ENCODE peak calls at places on chromosomes 13 and 19, in ten cellular contexts. P is OCI-LY7; D is left lung; A is thoracic aorta; M is IMR-90; B is PC-9; V is small intestine; F is hepatocyte; Q is mammary epithelial cell; S is CD8-positive, alpha-beta memory T cell. Y is an unnamed sample. For H3K9me3, the result is how much of the 10 kb centered on the place peaks cover.

GRCh38 chr19:40398417-40399056 is 8.6 kb upstream of the HIPK4 start:
- DNase-seq in P (peak), D (peak), A (no peak), M (no peak), B (no peak), V (peak), F (peak), Q (peak), S (peak), Y (peak)

GRCh38 chr19:30317403-30317802 is 54.8 kb upstream of the ZNF536 start:
- DNase-seq in P (no peak), D (no peak), A (no peak), M (no peak), B (no peak), V (no peak), F (no peak), Q (no peak), S (no peak), Y (no peak)

GRCh38 chr19:18349524-18350128 is 9.2 kb downstream of the PGPEP1 start:
- DNase-seq in P (peak), D (peak), A (no peak), M (peak), B (peak), V (peak), F (peak), Q (peak), S (no peak), Y (no peak)

GRCh38 chr13:113551081-113552000 is 33.2 kb upstream of the TFDP1 start:
- DNase-seq in P (no peak), D (peak), A (no peak), M (no peak), B (no peak), V (no peak), F (no peak), Q (no peak), S (no peak), Y (no peak)

GRCh38 chr13:98768522-98768921 is 16.1 kb upstream of the SLC15A1 start:
- DNase-seq in P (no peak), D (no peak), A (no peak), M (no peak), B (no peak), V (no peak), F (no peak), Q (no peak), S (no peak), Y (no peak)

GRCh38 chr13:103308700-103309099 is 242.5 kb upstream of the SLC10A2 start:
- DNase-seq in P (no peak), D (no peak), A (no peak), M (no peak), B (no peak), V (no peak), F (no peak), Q (no peak), S (no peak), Y (no peak)

GRCh38 chr13:94009696-94010095 is 469.8 kb downstream of the DCT start:
- DNase-seq in P (no peak), D (no peak), A (no peak), M (peak), B (no peak), V (no peak), F (no peak), Q (peak), S (no peak), Y (no peak)

GRCh38 chr13:94480672-94481145 is 1.2 kb upstream of the DCT start:
- DNase-seq in P (no peak), D (no peak), A (no peak), M (peak), B (no peak), V (no peak), F (peak), Q (peak), S (no peak), Y (no peak)

GRCh38 chr13:23572836-23573235 is 2.6 kb downstream of the TNFRSF19 start:
- DNase-seq in P (no peak), D (no peak), A (no peak), M (no peak), B (no peak), V (no peak), F (no peak), Q (no peak), S (no peak), Y (no peak)

GRCh38 chr19:10593820-10594637 is 6.9 kb upstream of the AP1M2 start:
- DNase-seq in P (peak), D (no peak), A (no peak), M (no peak), B (peak), V (no peak), F (no peak), Q (no peak), S (no peak), Y (no peak)

GRCh38 chr13:31846182-31846938 is 107.0 kb downstream of the RXFP2 start:
- DNase-seq in P (peak), D (peak), A (peak), M (peak), B (peak), V (peak), F (peak), Q (peak), S (peak), Y (peak)

GRCh38 chr13:76769238-76769859 is 116.9 kb downstream of the KCTD12 start:
- DNase-seq in P (no peak), D (no peak), A (no peak), M (no peak), B (no peak), V (no peak), F (no peak), Q (no peak), S (peak), Y (no peak)

GRCh38 chr13:26698392-26699196 is 62.0 kb downstream of the GPR12 start:
- DNase-seq in P (peak), D (peak), A (peak), M (peak), B (peak), V (peak), F (peak), Q (peak), S (peak), Y (peak)

GRCh38 chr13:98451676-98452105 is 125.2 kb downstream of the STK24 start:
- DNase-seq in P (no peak), D (no peak), A (peak), M (peak), B (no peak), V (no peak), F (no peak), Q (no peak), S (no peak), Y (no peak)

GRCh38 chr13:49165798-49166752 is 54.1 kb upstream of the MLNR start:
- DNase-seq in P (peak), D (no peak), A (no peak), M (peak), B (no peak), V (no peak), F (no peak), Q (no peak), S (no peak), Y (no peak)

GRCh38 chr13:62760724-62761123 is 1345.1 kb upstream of the PCDH20 start:
- DNase-seq in P (no peak), D (no peak), A (no peak), M (no peak), B (no peak), V (no peak), F (no peak), Q (no peak), S (no peak), Y (no peak)

GRCh38 chr13:37753776-37754175 is 115.8 kb downstream of the TRPC4 start:
- DNase-seq in P (no peak), D (no peak), A (no peak), M (no peak), B (no peak), V (no peak), F (peak), Q (no peak), S (no peak), Y (no peak)

GRCh38 chr19:28281676-28282075 is 931.3 kb downstream of the UQCRFS1 start:
- DNase-seq in P (no peak), D (no peak), A (no peak), M (no peak), B (no peak), V (no peak), F (no peak), Q (no peak), S (no peak), Y (no peak)

GRCh38 chr19:28285917-28286316 is 927.0 kb downstream of the UQCRFS1 start:
- DNase-seq in P (no peak), D (no peak), A (no peak), M (no peak), B (no peak), V (no peak), F (no peak), Q (no peak), S (no peak), Y (no peak)

GRCh38 chr19:28283592-28283991 is 929.4 kb downstream of the UQCRFS1 start:
- DNase-seq in P (no peak), D (no peak), A (no peak), M (no peak), B (no peak), V (no peak), F (no peak), Q (no peak), S (no peak), Y (no peak)

GRCh38 chr19:28285078-28285477 is 927.9 kb downstream of the UQCRFS1 start:
- DNase-seq in P (no peak), D (no peak), A (no peak), M (no peak), B (no peak), V (no peak), F (no peak), Q (no peak), S (no peak), Y (no peak)

DNA sequence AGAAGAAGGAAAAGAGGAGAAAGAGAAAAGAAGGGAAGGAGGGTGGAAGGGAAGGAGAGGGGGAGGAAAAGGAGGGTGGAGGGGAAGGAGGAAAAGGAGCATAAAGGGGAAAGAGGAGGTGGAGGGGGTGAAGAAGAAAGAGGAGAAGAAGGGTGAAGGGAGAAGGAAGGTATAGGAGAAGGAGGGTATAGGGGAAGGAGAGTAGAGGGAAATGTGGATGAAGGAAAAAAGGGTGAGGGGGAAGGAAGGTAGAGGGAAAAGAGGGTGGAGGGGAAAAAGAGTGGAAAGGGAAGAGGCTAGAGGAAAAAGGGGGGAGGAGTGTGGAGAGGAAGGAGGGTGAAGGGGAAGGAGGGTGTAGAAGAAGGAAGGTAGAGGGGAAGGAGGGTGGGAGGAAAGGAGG is 928.6 kb downstream of the UQCRFS1 start:
- DNase-seq in P (no peak), D (no peak), A (no peak), M (no peak), B (no peak), V (no peak), F (no peak), Q (no peak), S (no peak), Y (no peak)
- H3K9me3 ChIP-seq in P (under half), D (under half), A (under half), M (under half), B (under half), V (under half), F (under half), Q (under half), S (under half), Y (under half)

GRCh38 chr19:46866407-46867132 is 5.8 kb downstream of the ARHGAP35 start:
- DNase-seq in P (no peak), D (no peak), A (no peak), M (no peak), B (no peak), V (no peak), F (no peak), Q (no peak), S (no peak), Y (no peak)
- H3K27ac ChIP-seq in P (peak), D (peak), A (no peak), M (no peak), B (peak), V (no peak), F (peak), Q (peak), S (no peak), Y (no peak)

DNA sequence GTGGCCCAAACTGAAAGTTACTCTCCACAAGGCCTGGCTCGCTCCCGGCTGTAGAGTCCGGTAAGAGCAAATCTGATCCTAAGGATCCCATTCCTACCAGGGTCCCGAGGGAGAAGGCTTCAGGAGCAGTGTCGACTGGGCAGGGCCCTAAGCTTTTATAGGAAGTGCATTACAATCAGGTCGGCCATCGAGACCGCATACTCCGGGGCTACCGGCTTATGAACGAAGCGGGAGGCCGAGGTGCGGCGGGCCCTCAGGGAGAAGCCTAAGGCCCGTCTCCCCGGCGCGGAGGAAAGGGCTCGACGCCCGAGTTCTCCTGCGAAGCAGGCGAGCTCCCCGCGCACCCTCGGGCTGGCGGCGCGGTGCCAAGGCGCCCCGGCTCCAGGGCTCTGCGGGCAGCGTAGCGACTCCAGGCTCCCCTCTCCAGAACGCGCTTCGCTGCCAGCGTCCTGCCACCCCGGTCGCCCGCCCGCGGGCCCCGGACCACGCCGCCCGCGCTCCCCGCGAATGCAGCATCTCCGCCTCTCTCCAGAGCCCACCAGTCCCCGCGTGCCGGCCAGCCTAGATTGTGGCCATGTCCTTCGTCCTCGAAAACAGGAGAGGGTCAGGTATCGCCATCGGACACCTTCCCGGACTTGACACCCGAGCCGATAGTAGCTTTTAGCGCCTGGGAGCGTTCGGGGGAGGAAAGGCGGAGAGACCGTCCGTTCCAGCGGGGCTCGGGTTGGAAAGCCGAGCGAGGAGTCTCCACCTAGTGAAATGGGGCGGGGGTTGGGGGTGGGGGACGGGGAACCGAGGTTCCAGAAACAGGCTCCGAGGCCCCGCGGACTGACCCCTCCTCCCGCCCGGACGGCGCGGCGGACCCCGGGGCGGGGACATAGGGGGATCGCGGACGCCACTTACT is 1.3 kb downstream of the EFNB2 start:
- DNase-seq in P (no peak), D (peak), A (no peak), M (peak), B (peak), V (peak), F (peak), Q (peak), S (peak), Y (no peak)
- H3K4me3 ChIP-seq in P (no peak), D (peak), A (peak), M (peak), B (peak), V (peak), F (peak), Q (peak), S (peak), Y (peak)

GRCh38 chr19:8820234-8820633 is 11.9 kb downstream of the ZNF558 start:
- DNase-seq in P (no peak), D (no peak), A (no peak), M (no peak), B (no peak), V (no peak), F (no peak), Q (no peak), S (no peak), Y (no peak)
- H3K9me3 ChIP-seq in P (under half), D (under half), A (under half), M (under half), B (under half), V (under half), F (under half), Q (under half), S (under half), Y (under half)

DNA sequence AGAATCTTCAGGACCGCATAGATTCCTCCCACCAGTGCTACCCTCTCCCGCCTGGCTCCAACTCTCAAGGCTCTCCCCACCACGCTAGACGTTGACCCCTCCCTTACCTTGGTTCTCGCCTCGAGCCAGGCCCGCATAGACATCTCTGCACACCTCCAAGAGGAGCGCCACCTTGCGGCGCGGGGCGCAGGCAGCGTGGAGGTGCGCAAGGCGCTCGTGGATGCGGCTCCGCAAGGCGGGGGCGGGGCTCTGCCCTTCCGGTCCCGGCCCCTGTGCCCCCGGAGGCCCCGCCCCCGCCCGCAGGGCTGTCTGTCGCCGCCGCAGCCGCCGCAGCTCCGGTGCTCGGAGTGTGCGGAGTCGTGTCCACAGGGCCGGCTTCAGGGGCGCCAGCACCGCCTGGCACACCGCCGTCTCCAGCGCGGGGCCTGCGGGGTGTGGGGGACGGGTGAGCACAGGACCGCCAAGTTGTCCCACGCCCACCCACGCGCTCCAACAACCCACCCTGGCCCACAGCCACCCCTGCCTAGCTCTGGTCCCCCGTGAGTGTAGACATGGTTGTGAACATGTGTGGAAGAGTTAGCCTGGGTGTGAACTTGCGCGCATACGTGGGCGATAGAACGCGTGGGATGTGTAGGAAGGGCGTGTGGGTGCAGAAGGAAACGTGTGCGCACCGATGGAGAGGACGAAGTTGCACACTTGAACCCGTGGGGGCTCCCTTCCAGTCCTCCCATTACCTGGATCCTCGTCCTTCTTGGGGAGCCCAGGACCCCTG is 8.1 kb downstream of the RINL start:
- DNase-seq in P (peak), D (peak), A (no peak), M (peak), B (no peak), V (peak), F (peak), Q (peak), S (peak), Y (peak)
- H3K27ac ChIP-seq in P (peak), D (peak), A (no peak), M (no peak), B (no peak), V (peak), F (no peak), Q (no peak), S (peak), Y (peak)

Y was measured in effector memory CD4-positive, alpha-beta T cell.